ENCODE peak calls at places on chromosomes 7 and 10, in four cellular contexts. V, Y, C and K are unnamed samples.

GRCh38 chr7:134298902-134299683 is 17.6 kb downstream of the SLC35B4 start:
- DNase-seq in C (no peak), Y (no peak), V (no peak), K (no peak)

GRCh38 chr7:22442187-22442886 is 57.7 kb downstream of the STEAP1B start:
- DNase-seq in V (no peak), C (no peak), Y (no peak), K (no peak)

GRCh38 chr10:103847909-103848468 is 7.4 kb downstream of the SH3PXD2A start:
- DNase-seq in Y (no peak), V (no peak), C (no peak), K (no peak)

GRCh38 chr10:35635576-35635975 is 6.5 kb downstream of the FZD8 start:
- DNase-seq in C (peak; percentile 50), Y (no peak), V (peak; percentile 60), K (peak; percentile 60)

GRCh38 chr10:76998451-76998850 is 639.2 kb downstream of the KCNMA1 start:
- DNase-seq in Y (no peak), V (no peak), C (no peak), K (no peak)

GRCh38 chr7:6228363-6228762 is 44.1 kb downstream of the CYTH3 start:
- DNase-seq in Y (no peak), V (no peak), C (peak; percentile 28), K (no peak)

GRCh38 chr10:32180354-32181280 is 124.4 kb upstream of the KIF5B start:
- DNase-seq in C (no peak), V (no peak), Y (no peak), K (no peak)

GRCh38 chr7:12884856-12885440 is 197.5 kb downstream of the ARL4A start:
- DNase-seq in C (no peak), Y (no peak), V (no peak), K (no peak)

GRCh38 chr10:33887188-33887587 is 552.7 kb upstream of the NRP1 start:
- DNase-seq in Y (no peak), V (no peak), C (no peak), K (no peak)

GRCh38 chr10:100447648-100448047 is 15.2 kb upstream of the WNT8B start:
- DNase-seq in Y (no peak), V (no peak), C (no peak), K (no peak)

GRCh38 chr7:51070163-51070562 is 246.4 kb downstream of the COBL start:
- DNase-seq in V (no peak), C (no peak), Y (no peak), K (peak; percentile 9)

GRCh38 chr10:88819290-88819689 is 16.8 kb downstream of the LIPM start:
- DNase-seq in Y (no peak), C (no peak), V (no peak), K (no peak)

GRCh38 chr10:23826399-23826798 is 382.5 kb upstream of the KIAA1217 start:
- DNase-seq in C (peak; percentile 43), Y (no peak), V (peak; percentile 65), K (no peak)

GRCh38 chr7:105596866-105597265 is 15.6 kb upstream of the EFCAB10 start:
- DNase-seq in V (no peak), Y (no peak), C (no peak), K (no peak)

GRCh38 chr10:69056536-69057260 is 31.2 kb upstream of the SRGN start:
- DNase-seq in C (no peak), Y (no peak), V (no peak), K (no peak)

GRCh38 chr10:32446701-32447406 is 914 bp downstream of the CCDC7 start:
- DNase-seq in Y (no peak), C (no peak), V (no peak), K (no peak)

GRCh38 chr10:34834274-34834673 is 19.2 kb upstream of the PARD3 start:
- DNase-seq in C (no peak), Y (no peak), V (no peak), K (no peak)

GRCh38 chr7:134016223-134016941 is 110.8 kb upstream of the LRGUK start:
- DNase-seq in Y (no peak), C (peak; percentile 46), V (peak; percentile 54), K (no peak)

GRCh38 chr10:110437761-110438341 is 59.9 kb upstream of the DUSP5 start:
- DNase-seq in Y (no peak), C (no peak), V (no peak), K (no peak)

GRCh38 chr10:8776926-8777625 is 722.6 kb downstream of the GATA3 start:
- DNase-seq in V (no peak), Y (no peak), C (no peak), K (no peak)

GRCh38 chr7:77420438-77420837 is 4.3 kb upstream of the GSAP start:
- DNase-seq in C (no peak), Y (no peak), V (no peak), K (no peak)

GRCh38 chr7:127380479-127380878 is 12.0 kb downstream of the ZNF800 start:
- DNase-seq in Y (no peak), V (no peak), C (no peak), K (no peak)

GRCh38 chr7:141685285-141686035 is 16.5 kb downstream of the DENND11 start:
- DNase-seq in Y (no peak), C (no peak), V (no peak), K (no peak)

GRCh38 chr10:104323085-104323484 is 15.2 kb downstream of the ITPRIP start:
- DNase-seq in Y (no peak), C (no peak), V (no peak), K (no peak)

GRCh38 chr7:143811-144453 is 48.4 kb upstream of the FAM20C start:
- DNase-seq in C (no peak), V (no peak), Y (no peak), K (no peak)

GRCh38 chr10:89683911-89684310 is 17.5 kb upstream of the KIF20B start:
- DNase-seq in C (no peak), Y (no peak), V (no peak), K (no peak)

GRCh38 chr10:77899080-77899477 is 27.5 kb downstream of the DLG5 start:
- DNase-seq in V (no peak), Y (no peak), C (no peak), K (peak; percentile 82)

GRCh38 chr7:157633465-157634185 is 296.8 kb downstream of the DNAJB6 start:
- DNase-seq in Y (no peak), C (no peak), V (no peak), K (no peak)

GRCh38 chr7:99499713-99500636 is at the start of gene ZNF394:
- DNase-seq in Y (peak; percentile 93), C (peak; percentile 81), V (peak; percentile 74), K (peak; percentile 84)

GRCh38 chr10:115136616-115137015 is 43.5 kb downstream of the ATRNL1 start:
- DNase-seq in V (no peak), C (no peak), Y (no peak), K (no peak)

GRCh38 chr10:115141254-115141653 is 48.1 kb downstream of the ATRNL1 start:
- DNase-seq in Y (no peak), C (no peak), V (no peak), K (peak; percentile 26)
- TF ChIP-seq CTCF in Y (peak; percentile 15), C (peak; percentile 69), V (peak; percentile 43), K (peak; percentile 74)

GRCh38 chr7:122885583-122886356 is 490 bp downstream of the CADPS2 start:
- DNase-seq in Y (peak; percentile 42), V (peak; percentile 52), C (peak; percentile 29), K (no peak)

GRCh38 chr7:122887848-122888247 is 1.6 kb upstream of the CADPS2 start:
- DNase-seq in Y (no peak), C (no peak), V (no peak), K (no peak)

GRCh38 chr7:122884186-122884585 is 2.1 kb downstream of the CADPS2 start:
- DNase-seq in C (no peak), V (no peak), Y (no peak), K (no peak)

GRCh38 chr7:122887198-122887597 is 938 bp upstream of the CADPS2 start:
- DNase-seq in V (peak; percentile 58), C (peak; percentile 41), Y (peak; percentile 54), K (no peak)

GRCh38 chr7:122886357-122887081 is at the start of gene CADPS2:
- DNase-seq in C (peak; percentile 67), Y (peak; percentile 82), V (peak; percentile 83), K (peak; percentile 5)
- TF ChIP-seq CTCF in C (peak; percentile 43), Y (no peak), V (no peak), K (no peak)

GRCh38 chr10:72702868-72703581 is 11.1 kb downstream of the MCU start:
- DNase-seq in C (no peak), Y (no peak), V (no peak), K (no peak)
- TF ChIP-seq CTCF in C (no peak), Y (no peak), V (no peak), K (peak; percentile 10)

DNA sequence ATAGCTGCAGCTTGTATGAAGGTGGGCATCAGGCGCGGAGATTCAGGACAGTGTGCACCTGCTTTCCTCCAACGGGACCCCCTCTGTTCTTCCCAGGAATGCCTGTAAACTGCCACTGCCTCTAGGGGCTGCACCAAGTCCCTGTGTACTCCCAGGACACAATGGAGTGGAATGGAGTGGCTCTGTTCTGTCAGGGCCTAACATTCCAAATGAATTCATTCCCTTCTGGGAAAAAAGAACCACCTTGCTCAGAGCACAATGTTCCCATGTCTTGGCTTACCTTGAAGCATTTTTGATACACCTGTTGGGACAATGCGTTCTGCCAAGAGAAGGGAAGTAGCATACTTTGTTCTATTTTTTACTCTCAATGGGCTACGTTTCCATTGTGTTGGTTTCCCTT is 339.4 kb downstream of the FRMD4A start:
- DNase-seq in C (no peak), V (peak; percentile 17), Y (no peak), K (no peak)
- TF ChIP-seq CTCF in C (no peak), V (no peak), Y (no peak), K (no peak)